ENCODE peak calls at places on chromosomes 6 and 20, in eight cellular contexts. C, X, J, Z, O, I, T and U are unnamed samples.
A peak's percentile ranks its signal among the peaks of the same experiment; 100 is the strongest.

GRCh38 chr20:12808006-12808567 is 200.7 kb upstream of the SPTLC3 start:
- DNase-seq in C (no peak), O (no peak), X (no peak), I (no peak), T (no peak), J (no peak), Z (no peak), U (no peak)

GRCh38 chr6:11460001-11460668 is 77.4 kb upstream of the TMEM170B start:
- DNase-seq in Z (no peak), X (peak; percentile 40), I (peak; percentile 75), C (no peak), T (no peak), J (peak; percentile 25), O (no peak), U (no peak)

GRCh38 chr20:34343458-34344255 is 19.4 kb upstream of the ITCH start:
- DNase-seq in X (no peak), O (no peak), T (no peak), J (no peak), Z (no peak), C (no peak), I (no peak), U (no peak)

GRCh38 chr20:45827030-45827652 is at the start of gene TNNC2:
- DNase-seq in J (no peak), T (no peak), Z (no peak), I (no peak), X (no peak), O (no peak), C (no peak), U (no peak)

GRCh38 chr6:82045965-82046756 is 201.4 kb downstream of the IBTK start:
- DNase-seq in O (no peak), C (no peak), J (no peak), Z (no peak), I (no peak), X (no peak), T (no peak), U (no peak)

GRCh38 chr20:33947709-33948295 is 45.9 kb upstream of the RALY start:
- DNase-seq in O (peak; percentile 95), T (no peak), I (peak; percentile 19), X (peak; percentile 54), J (peak; percentile 82), C (no peak), Z (peak; percentile 86), U (no peak)

GRCh38 chr20:51876511-51876910 is 74.2 kb upstream of the SALL4 start:
- DNase-seq in J (no peak), I (no peak), C (no peak), T (no peak), Z (no peak), O (no peak), X (no peak), U (no peak)

GRCh38 chr20:17710379-17711305 is 10.9 kb downstream of the BANF2 start:
- DNase-seq in Z (peak; percentile 14), O (peak; percentile 15), T (no peak), C (no peak), X (no peak), I (no peak), J (no peak), U (no peak)

GRCh38 chr20:62276448-62276847 is 26.3 kb upstream of the ADRM1 start:
- DNase-seq in X (no peak), C (no peak), J (no peak), I (no peak), T (no peak), O (no peak), Z (no peak), U (peak; percentile 86)

GRCh38 chr6:84249724-84250123 is 22.3 kb upstream of the CEP162 start:
- DNase-seq in T (no peak), J (no peak), Z (no peak), C (no peak), I (no peak), O (no peak), X (peak; percentile 29), U (no peak)

GRCh38 chr6:25916789-25917490 is 13.6 kb downstream of the SLC17A2 start:
- DNase-seq in J (no peak), C (no peak), T (no peak), Z (no peak), X (no peak), O (no peak), I (no peak), U (no peak)

GRCh38 chr6:56766139-56766805 is 123.6 kb upstream of the DST start:
- DNase-seq in J (no peak), T (no peak), X (no peak), Z (no peak), C (no peak), I (no peak), O (no peak), U (no peak)

GRCh38 chr6:56765494-56765893 is 122.8 kb upstream of the DST start:
- DNase-seq in J (no peak), X (no peak), Z (no peak), I (no peak), C (no peak), T (no peak), O (no peak), U (no peak)

GRCh38 chr6:56760842-56761241 is 118.2 kb upstream of the DST start:
- DNase-seq in I (no peak), O (no peak), Z (no peak), T (no peak), X (peak; percentile 55), C (no peak), J (no peak), U (no peak)

GRCh38 chr6:56766806-56767178 is 124.1 kb upstream of the DST start:
- DNase-seq in T (no peak), C (no peak), J (no peak), O (no peak), X (peak; percentile 83), Z (no peak), I (peak; percentile 92), U (no peak)

DNA sequence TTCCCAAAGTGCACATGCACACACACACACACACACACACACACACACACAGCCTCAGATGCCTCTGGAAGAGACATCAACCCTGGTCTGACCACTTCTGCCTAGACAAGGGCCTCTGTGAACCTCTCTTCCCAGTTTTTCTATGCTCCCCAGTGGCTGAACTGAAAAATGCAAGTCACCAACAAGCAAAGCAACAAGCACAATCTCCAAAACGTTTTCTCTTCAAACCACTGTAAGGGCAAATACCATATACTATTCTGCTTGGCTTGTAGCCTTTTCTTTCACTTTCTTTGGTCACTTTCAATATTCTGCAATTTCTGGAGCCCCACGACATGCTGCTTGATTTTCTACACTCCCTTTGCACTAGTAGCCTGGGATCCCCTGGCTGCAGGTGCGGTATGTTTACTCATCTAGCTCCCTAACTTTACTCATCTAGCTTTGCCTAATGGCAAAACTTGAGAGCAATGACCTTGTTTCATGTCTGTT is 121.4 kb upstream of the DST start:
- DNase-seq in O (peak; percentile 70), T (no peak), I (peak; percentile 84), Z (peak; percentile 27), X (peak; percentile 64), C (no peak), J (peak; percentile 45), U (no peak)
- TF ChIP-seq CTCF in O (peak; percentile 55), T (no peak), I (peak; percentile 57), Z (peak; percentile 46), X (peak; percentile 56), C (no peak), J (no peak), U (peak; percentile 10)

DNA sequence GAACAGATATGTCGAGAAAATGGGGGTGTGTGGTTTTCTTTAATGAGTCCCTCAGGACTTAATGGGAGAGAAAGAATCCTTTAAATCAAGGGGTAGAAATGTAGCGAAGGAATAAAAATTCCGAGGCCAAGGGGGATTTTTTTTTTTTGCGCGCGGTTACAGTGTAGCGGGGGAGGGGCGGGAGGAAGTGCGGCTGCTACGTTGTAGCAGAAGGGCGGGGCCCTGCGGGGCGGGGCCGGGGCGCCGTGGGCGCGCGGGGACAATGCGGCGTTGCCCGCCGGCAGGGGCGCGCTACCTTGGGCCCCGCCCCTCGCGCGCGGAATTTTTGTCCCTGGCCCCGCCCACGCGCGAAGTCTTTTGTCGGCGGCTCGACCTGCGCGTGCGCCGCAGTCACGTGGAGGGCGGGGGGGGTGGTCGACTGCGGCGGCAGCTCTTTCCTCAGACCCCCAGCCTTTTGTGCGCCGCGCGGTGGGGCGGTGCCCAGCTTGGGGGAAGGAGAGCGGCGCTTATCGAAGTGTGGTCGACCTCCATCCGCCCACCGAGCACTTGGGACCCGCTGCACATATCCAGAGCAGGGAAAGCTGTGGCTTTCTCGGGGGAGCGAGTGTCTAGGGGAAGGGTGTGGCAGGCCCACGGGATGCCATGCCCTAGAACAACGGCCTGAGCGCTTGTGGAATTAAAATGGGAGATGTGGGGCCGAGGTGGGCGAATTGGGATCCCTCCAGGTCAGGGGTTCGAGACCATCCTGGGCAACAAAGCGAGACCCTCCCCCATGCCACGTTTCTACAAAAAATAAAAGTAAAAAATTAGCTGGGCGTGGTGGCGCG is 1.3 kb downstream of the TUBB start:
- DNase-seq in O (peak; percentile 89), J (peak; percentile 87), I (no peak), T (peak; percentile 84), X (peak; percentile 90), Z (peak; percentile 96), C (peak; percentile 89), U (peak; percentile 93)
- TF ChIP-seq CTCF in O (no peak), J (no peak), I (peak; percentile 33), T (no peak), X (no peak), Z (peak; percentile 48), C (peak; percentile 74), U (peak; percentile 56)

DNA sequence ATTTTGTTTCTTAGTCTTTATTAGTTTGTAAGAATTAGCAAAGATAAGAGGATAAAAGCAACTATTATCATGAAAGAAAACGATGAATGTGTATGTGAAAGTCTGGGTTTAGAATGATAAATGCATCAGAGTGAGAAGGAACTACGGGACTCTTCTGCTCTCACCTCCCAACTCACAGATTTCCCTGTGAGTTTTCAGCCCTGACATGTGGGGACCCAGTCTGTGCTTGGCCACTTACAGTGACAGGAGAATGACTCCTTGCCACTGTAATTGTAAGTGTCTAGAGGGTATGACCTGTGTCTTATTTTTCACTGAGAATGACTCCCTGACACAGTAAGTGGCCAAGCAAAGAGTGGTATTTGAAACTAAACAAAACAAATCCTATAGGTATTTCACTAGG is 2.5 kb downstream of the HLA-DPA1 start:
- DNase-seq in X (no peak), J (no peak), O (no peak), C (no peak), I (no peak), T (no peak), Z (no peak), U (no peak)
- TF ChIP-seq CTCF in X (no peak), J (no peak), O (no peak), C (no peak), I (no peak), T (no peak), Z (no peak), U (no peak)

GRCh38 chr20:56993020-56993419 is 273.4 kb downstream of the BMP7 start:
- DNase-seq in I (no peak), Z (no peak), O (no peak), J (no peak), C (no peak), X (no peak), T (no peak), U (no peak)

GRCh38 chr20:56994006-56994405 is 272.4 kb downstream of the BMP7 start:
- DNase-seq in O (no peak), T (no peak), I (no peak), Z (no peak), J (no peak), X (no peak), C (no peak), U (no peak)

GRCh38 chr20:56995157-56995556 is 271.3 kb downstream of the BMP7 start:
- DNase-seq in Z (no peak), C (no peak), T (no peak), X (no peak), J (no peak), O (no peak), I (no peak), U (no peak)

GRCh38 chr20:56996533-56996932 is 269.9 kb downstream of the BMP7 start:
- DNase-seq in O (no peak), I (no peak), J (no peak), C (no peak), T (no peak), X (no peak), Z (no peak), U (no peak)

GRCh38 chr20:56995635-56996075 is 270.8 kb downstream of the BMP7 start:
- DNase-seq in T (no peak), J (no peak), O (peak; percentile 86), C (no peak), Z (peak; percentile 73), I (no peak), X (peak; percentile 9), U (peak; percentile 7)
- TF ChIP-seq CTCF in T (no peak), J (no peak), O (peak; percentile 78), C (no peak), Z (peak; percentile 81), I (peak; percentile 51), X (peak; percentile 49), U (no peak)